ENCODE peak calls at places on chromosomes 16 and 17, in ten cellular contexts. R is kidney epithelial cell, F is nephron progenitor cell, W is A549, Q is body of pancreas, S is MM.1S, U is cardiac muscle cell, K is thoracic aorta, T is progenitor cell of endocrine pancreas, V is upper lobe of left lung. C is an unnamed sample.

GRCh38 chr16:11560701-11561439 is 25.8 kb downstream of the LITAF start:
- DNase-seq in U (no peak), Q (no peak), W (no peak), S (no peak), F (peak), R (no peak), K (no peak), T (no peak), V (peak), C (no peak)

GRCh38 chr16:85474808-85475207 is 138.3 kb upstream of the GSE1 start:
- DNase-seq in K (no peak), T (no peak), S (no peak), Q (no peak), F (no peak), U (no peak), V (no peak), W (no peak), R (no peak), C (no peak)

GRCh38 chr17:63075969-63076368 is 109.9 kb downstream of the TANC2 start:
- DNase-seq in Q (no peak), W (no peak), K (no peak), S (peak), V (no peak), F (no peak), U (no peak), T (no peak), R (no peak), C (no peak)

GRCh38 chr17:73205326-73205980 is 12.6 kb downstream of the COG1 start:
- DNase-seq in R (no peak), K (no peak), T (no peak), S (no peak), U (no peak), Q (no peak), W (no peak), F (no peak), V (no peak), C (no peak)

GRCh38 chr17:74645010-74645409 is 21.5 kb upstream of the CD300E start:
- DNase-seq in U (peak), R (no peak), K (no peak), F (no peak), Q (no peak), V (no peak), T (no peak), S (no peak), W (no peak), C (no peak)

GRCh38 chr16:11681977-11682654 is 13.9 kb downstream of the SNN start:
- DNase-seq in R (no peak), K (no peak), Q (no peak), S (peak), W (no peak), U (no peak), V (no peak), F (no peak), T (no peak), C (peak)

GRCh38 chr16:66936462-66936861 is 1.1 kb downstream of the CES2 start:
- DNase-seq in W (no peak), T (no peak), S (no peak), U (no peak), Q (no peak), V (no peak), K (no peak), R (no peak), F (no peak), C (no peak)

GRCh38 chr16:66983033-66983432 is 5.4 kb upstream of the CES4A start:
- DNase-seq in R (no peak), S (no peak), V (no peak), K (no peak), Q (no peak), T (no peak), F (no peak), U (no peak), W (no peak), C (no peak)

GRCh38 chr17:43918026-43918389 is 10.7 kb upstream of the MPP2 start:
- DNase-seq in V (no peak), Q (no peak), F (no peak), T (no peak), S (no peak), R (no peak), W (no peak), U (no peak), K (no peak), C (no peak)
- TF ChIP-seq CTCF in V (no peak), Q (no peak), F (no peak), T (no peak), S (no peak), R (no peak), W (no peak), U (no peak), K (no peak), C (no peak)

DNA sequence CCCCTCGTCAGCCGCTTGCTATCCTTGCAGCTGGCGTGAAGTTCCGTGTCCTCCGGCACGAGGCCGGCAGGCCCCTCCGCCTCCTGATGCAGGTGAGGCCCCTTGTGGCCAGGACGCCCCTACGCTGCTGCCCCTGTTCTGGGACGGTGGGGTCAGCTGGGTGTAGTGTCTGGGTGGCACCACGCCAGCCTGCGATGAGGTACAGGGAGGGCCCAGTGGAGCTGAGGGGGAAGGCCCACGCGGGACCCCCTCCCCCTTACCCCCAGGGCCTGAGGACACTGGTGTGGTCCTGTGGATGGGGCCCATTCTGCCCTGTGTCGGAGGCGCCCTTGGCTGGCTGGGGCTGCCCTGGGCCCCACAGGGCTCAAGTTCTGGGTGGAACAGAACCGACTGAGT is 7.7 kb upstream of the RAB40C start:
- DNase-seq in U (no peak), T (no peak), K (no peak), V (no peak), Q (no peak), R (no peak), W (no peak), S (no peak), F (no peak), C (no peak)
- TF ChIP-seq CTCF in U (no peak), T (no peak), K (no peak), V (no peak), Q (no peak), R (no peak), W (no peak), S (no peak), F (no peak), C (no peak)

GRCh38 chr17:9239260-9239820 is 218.0 kb downstream of the NTN1 start:
- DNase-seq in Q (no peak), F (no peak), S (no peak), W (no peak), T (no peak), U (no peak), V (peak), R (no peak), K (no peak), C (no peak)
- TF ChIP-seq CTCF in Q (no peak), F (no peak), S (no peak), W (no peak), T (no peak), U (no peak), V (no peak), R (no peak), K (no peak), C (no peak)

GRCh38 chr16:51201604-51202003 is 50.5 kb upstream of the SALL1 start:
- DNase-seq in S (no peak), V (no peak), Q (no peak), W (peak), F (no peak), U (no peak), K (no peak), R (no peak), T (no peak), C (no peak)
- TF ChIP-seq CTCF in S (no peak), V (no peak), Q (no peak), W (no peak), F (no peak), U (no peak), K (no peak), R (no peak), T (no peak), C (no peak)

DNA sequence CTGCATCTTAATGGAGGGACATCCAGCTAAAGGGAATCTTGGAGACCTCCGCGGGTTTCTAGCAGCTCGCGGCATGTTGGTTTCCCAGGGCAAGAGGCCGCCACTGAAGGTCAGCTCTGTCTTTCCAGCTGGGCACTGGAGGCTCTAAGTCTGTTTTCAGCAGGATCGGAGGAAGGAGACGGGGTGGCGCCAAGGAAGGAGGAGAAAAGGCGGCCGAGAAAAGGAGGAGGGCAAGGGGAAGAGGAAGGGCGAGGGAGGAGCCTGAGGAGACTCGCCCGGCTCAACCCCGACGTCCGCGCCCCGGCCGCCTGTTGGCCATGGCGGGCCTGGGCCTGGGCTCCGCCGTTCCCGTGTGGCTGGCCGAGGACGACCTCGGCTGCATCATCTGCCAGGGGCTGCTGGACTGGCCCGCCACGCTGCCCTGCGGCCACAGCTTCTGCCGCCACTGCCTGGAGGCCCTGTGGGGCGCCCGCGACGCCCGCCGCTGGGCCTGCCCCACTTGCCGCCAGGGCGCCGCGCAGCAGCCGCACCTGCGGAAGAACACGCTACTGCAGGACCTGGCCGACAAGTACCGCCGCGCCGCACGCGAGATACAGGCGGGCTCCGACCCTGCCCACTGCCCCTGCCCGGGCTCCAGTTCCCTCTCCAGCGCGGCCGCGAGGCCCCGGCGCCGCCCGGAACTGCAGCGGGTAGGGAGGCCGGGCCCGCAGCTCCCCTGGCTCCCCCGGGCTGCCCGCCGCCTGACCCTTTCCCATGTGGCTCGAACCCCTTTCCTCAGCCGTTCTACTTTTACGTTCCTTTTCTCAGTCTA is at the start of gene RNF135:
- DNase-seq in S (peak), Q (peak), T (peak), U (peak), W (peak), V (peak), F (peak), K (peak), R (peak), C (peak)
- TF ChIP-seq CTCF in S (peak), Q (peak), T (peak), U (no peak), W (no peak), V (peak), F (no peak), K (peak), R (no peak), C (no peak)

DNA sequence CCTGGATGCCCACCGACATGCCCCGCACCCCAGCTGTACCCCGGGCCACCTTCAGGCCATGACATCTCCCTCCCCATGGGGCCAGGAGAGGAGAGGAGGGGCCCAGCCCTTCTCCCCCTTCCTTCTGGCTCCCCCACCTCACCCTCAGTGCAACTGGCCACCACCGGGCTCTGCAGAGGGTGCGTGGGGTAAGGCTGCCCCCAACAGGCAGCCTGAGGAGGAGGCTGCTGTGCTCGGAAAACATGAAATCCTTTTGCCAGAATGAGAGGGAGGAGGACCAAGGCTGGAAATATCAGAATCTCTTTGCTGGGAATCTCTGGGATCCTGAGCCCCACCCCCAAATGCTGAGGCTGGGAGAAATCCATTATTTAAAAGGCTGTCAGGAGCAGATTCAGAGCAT is 68.4 kb downstream of the CCT6B start:
- DNase-seq in K (no peak), Q (no peak), U (peak), S (no peak), V (no peak), T (peak), F (peak), R (no peak), W (peak), C (no peak)
- TF ChIP-seq CTCF in K (no peak), Q (no peak), U (peak), S (peak), V (no peak), T (peak), F (peak), R (peak), W (peak), C (no peak)

GRCh38 chr17:43591750-43592562 is 45.8 kb upstream of the ETV4 start:
- DNase-seq in K (peak), S (no peak), Q (no peak), U (peak), R (no peak), F (peak), W (no peak), T (no peak), V (peak), C (no peak)
- TF ChIP-seq CTCF in K (no peak), S (no peak), Q (no peak), U (peak), R (no peak), F (no peak), W (no peak), T (no peak), V (no peak), C (no peak)

GRCh38 chr16:69706975-69707340 is 19.4 kb downstream of the NQO1 start:
- DNase-seq in W (no peak), V (peak), U (no peak), Q (no peak), T (no peak), S (no peak), F (no peak), R (no peak), K (no peak), C (no peak)

GRCh38 chr16:69712277-69712676 is 14.1 kb downstream of the NQO1 start:
- DNase-seq in S (no peak), F (no peak), W (no peak), V (no peak), U (no peak), R (no peak), T (no peak), Q (no peak), K (no peak), C (no peak)

GRCh38 chr16:69707920-69708683 is 18.3 kb downstream of the NQO1 start:
- DNase-seq in F (no peak), W (no peak), S (no peak), Q (no peak), R (no peak), U (no peak), K (no peak), T (no peak), V (no peak), C (no peak)

GRCh38 chr16:69711115-69711740 is 15.1 kb downstream of the NQO1 start:
- DNase-seq in U (peak), S (no peak), F (no peak), Q (peak), R (peak), W (no peak), V (peak), T (no peak), K (peak), C (no peak)

GRCh38 chr16:69709456-69710084 is 16.8 kb downstream of the NQO1 start:
- DNase-seq in Q (no peak), V (no peak), F (no peak), K (no peak), R (no peak), T (no peak), U (peak), W (peak), S (peak), C (no peak)
- TF ChIP-seq CTCF in Q (peak), V (peak), F (peak), K (peak), R (peak), T (peak), U (peak), W (peak), S (peak), C (peak)

DNA sequence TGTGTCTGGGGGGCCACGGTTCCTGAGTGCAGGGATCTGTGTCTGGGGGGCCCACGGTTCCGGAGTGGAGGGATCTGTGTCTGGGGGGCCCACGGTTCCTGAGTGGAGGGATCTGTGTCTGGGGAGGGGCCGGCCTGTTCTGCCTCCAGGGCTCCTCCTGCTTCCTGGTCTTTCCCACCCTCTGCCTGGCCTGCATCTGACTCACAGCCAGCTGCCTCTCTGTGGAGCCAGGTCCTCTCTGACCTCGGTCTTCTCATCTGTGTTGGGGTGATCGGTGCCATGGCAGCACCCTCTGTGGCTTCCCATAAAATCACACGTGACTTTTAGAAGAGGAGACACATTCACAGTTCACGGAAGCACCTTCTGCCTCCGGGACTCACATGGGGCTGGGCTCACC is 50.3 kb downstream of the ZFPM1 start:
- DNase-seq in S (no peak), F (no peak), K (no peak), W (no peak), U (peak), V (no peak), Q (peak), T (no peak), R (no peak), C (no peak)
- TF ChIP-seq CTCF in S (no peak), F (no peak), K (no peak), W (no peak), U (no peak), V (no peak), Q (no peak), T (no peak), R (no peak), C (no peak)

C was measured in activated B cell treated with CpG ODN at 0.5 μM for 24 hours.